ENCODE peak calls at places on chromosomes 2 and 18, in five cellular contexts. L is heart left ventricle, P is neural progenitor cell, S is neuronal stem cell, R is Panc1. G is an unnamed sample.

GRCh38 chr2:60794271-60794863 is 38.3 kb downstream of the PAPOLG start:
- DNase-seq in L (no peak), P (no peak), S (no peak), R (no peak), G (peak)

GRCh38 chr2:36820942-36821605 is 124.6 kb downstream of the VIT start:
- DNase-seq in L (no peak), P (no peak), S (no peak), R (no peak), G (no peak)

GRCh38 chr18:79506191-79507075 is 110.7 kb downstream of the NFATC1 start:
- DNase-seq in L (peak), P (peak), S (no peak), R (no peak), G (no peak)

GRCh38 chr2:165202230-165202629 is 1.6 kb downstream of the SCN3A start:
- DNase-seq in L (no peak), P (no peak), S (no peak), R (no peak), G (no peak)

GRCh38 chr18:37251679-37252078 is 313.9 kb downstream of the CELF4 start:
- DNase-seq in L (no peak), P (no peak), S (no peak), R (no peak), G (no peak)

GRCh38 chr2:183248866-183249567 is 124.8 kb downstream of the NUP35 start:
- DNase-seq in L (no peak), P (peak), S (peak), R (peak), G (peak)

GRCh38 chr18:79531926-79532689 is 136.4 kb downstream of the NFATC1 start:
- DNase-seq in L (no peak), P (no peak), S (no peak), R (no peak), G (no peak)

GRCh38 chr2:173122936-173123335 is 47.3 kb downstream of the MAP3K20 start:
- DNase-seq in L (no peak), P (no peak), S (no peak), R (no peak), G (no peak)

GRCh38 chr18:4758980-4759379 is 303.9 kb upstream of the DLGAP1 start:
- DNase-seq in L (no peak), P (no peak), S (no peak), R (no peak), G (no peak)

GRCh38 chr2:12498703-12499102 is 218.0 kb upstream of the TRIB2 start:
- DNase-seq in L (no peak), P (no peak), S (no peak), R (no peak), G (no peak)

GRCh38 chr2:106336740-106337139 is 131.5 kb downstream of the RGPD3 start:
- DNase-seq in L (no peak), P (no peak), S (no peak), R (no peak), G (no peak)

GRCh38 chr2:170288859-170289258 is 110.9 kb downstream of the MYO3B start:
- DNase-seq in L (no peak), P (no peak), S (no peak), R (no peak), G (no peak)

GRCh38 chr2:142883526-142883925 is 6.1 kb downstream of the KYNU start:
- DNase-seq in L (no peak), P (no peak), S (no peak), R (no peak), G (no peak)

GRCh38 chr18:6044773-6045172 is 149.5 kb upstream of the TMEM200C start:
- DNase-seq in L (no peak), P (no peak), S (no peak), R (no peak), G (no peak)

GRCh38 chr2:74364533-74365505 is 15.3 kb downstream of the DCTN1 start:
- DNase-seq in L (no peak), P (no peak), S (no peak), R (no peak), G (no peak)

GRCh38 chr18:65725421-65726050 is 25.3 kb upstream of the CDH7 start:
- DNase-seq in L (no peak), P (peak), S (peak), R (peak), G (peak)

DNA sequence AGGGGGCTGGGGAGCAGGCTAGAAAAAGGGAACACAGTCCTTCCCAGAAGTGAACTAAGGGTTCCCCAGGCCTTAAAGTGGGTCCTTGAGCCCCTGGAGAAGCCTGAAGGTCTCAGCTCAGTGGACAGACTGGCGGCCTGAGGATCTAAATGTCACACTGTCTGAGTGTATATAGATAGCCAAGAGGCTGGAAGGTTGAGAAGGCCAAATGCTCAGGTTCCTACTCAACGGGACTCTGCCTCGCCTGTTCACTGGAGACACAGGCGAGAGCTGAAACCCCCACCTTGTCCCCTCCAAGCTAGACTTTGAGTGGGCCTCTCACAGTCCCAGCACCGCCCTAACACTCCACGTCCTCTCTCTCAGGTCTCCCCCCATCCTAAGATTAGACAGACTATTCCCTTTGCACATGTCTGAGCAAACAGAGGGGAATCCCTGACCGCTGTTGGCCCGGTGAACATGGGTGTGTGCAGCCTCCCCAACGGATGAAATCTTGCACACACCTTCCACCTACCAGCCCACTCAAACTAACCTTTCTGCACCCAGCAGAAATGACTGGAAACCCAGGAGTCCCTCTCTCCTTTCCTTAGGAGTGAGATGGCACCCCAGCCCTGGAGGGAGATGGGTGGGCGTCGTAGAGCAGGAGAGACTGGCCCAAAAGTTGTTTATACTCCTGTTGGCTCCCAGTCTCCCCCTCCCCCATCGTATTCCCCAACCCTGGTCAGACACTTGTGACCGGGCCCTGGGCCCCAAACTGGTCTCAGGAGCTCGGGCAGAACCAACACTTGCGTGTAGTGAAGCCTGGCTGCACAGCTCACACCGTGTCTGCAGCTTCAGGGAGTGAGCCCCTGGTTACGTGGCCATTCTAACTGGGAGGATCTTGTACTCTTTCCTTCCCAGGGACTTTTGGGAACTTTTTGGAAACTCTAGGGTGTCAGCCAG is 1.9 kb downstream of the PKDCC start:
- DNase-seq in L (no peak), P (no peak), S (no peak), R (no peak), G (no peak)
- H3K4me3 ChIP-seq in L (peak), P (peak), S (peak), R (peak), G (no peak)

GRCh38 chr18:33854086-33854826 is 276.2 kb downstream of the ASXL3 start:
- DNase-seq in L (no peak), P (no peak), S (no peak), R (no peak), G (no peak)
- H3K4me3 ChIP-seq in L (no peak), P (no peak), S (no peak), R (no peak), G (no peak)

DNA sequence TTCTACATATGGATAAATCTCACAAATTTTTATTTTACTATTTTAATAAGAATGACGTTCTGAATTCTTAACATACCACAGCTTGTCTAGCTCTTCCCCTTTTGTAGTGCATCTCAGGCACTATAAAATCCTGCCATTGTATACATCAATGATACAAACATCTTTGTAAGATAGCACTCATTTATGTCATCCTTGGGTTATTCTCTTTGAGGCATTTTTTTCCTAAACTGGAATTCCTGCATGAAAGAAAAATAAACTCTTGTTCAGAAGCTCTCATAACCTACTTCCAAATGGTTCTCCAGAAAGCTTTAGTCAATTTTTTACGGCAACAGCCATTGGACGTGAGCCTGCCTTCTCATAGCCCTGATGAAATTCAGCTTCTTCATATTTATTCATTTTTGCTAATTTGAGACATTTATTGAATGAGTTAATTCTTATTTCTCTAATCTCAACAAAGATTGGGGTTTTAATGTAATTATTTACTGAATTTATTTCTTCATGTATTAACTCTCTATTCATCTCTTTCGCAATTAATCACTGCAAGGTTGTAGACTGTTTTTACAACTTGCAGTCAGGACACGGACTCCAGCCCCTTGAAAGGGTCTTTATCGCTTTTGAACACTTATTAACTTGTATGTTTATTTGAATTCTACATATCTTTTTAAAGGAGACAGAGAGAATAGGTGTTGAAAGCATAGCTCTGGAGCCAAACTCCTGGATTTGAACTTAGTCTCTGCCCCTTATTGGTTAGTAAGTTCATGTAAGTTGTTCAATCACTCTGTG is 57.6 kb upstream of the PARD3B start:
- DNase-seq in L (no peak), P (no peak), S (no peak), R (no peak), G (no peak)
- H3K4me3 ChIP-seq in L (no peak), P (no peak), S (no peak), R (no peak), G (no peak)

GRCh38 chr2:39033980-39034379 is 86.9 kb downstream of the SOS1 start:
- DNase-seq in L (no peak), P (no peak), S (no peak), R (no peak), G (no peak)
- H3K4me3 ChIP-seq in L (no peak), P (no peak), S (no peak), R (no peak), G (no peak)

GRCh38 chr18:45672637-45673036 is 51.3 kb upstream of the SLC14A1 start:
- DNase-seq in L (no peak), P (no peak), S (no peak), R (no peak), G (no peak)

GRCh38 chr18:45666520-45666919 is 51.2 kb downstream of the SLC14A2 start:
- DNase-seq in L (no peak), P (no peak), S (no peak), R (no peak), G (peak)

GRCh38 chr18:45667056-45667455 is 51.8 kb downstream of the SLC14A2 start:
- DNase-seq in L (no peak), P (no peak), S (no peak), R (no peak), G (no peak)

GRCh38 chr18:45670281-45670962 is 53.6 kb upstream of the SLC14A1 start:
- DNase-seq in L (no peak), P (no peak), S (no peak), R (no peak), G (peak)

DNA sequence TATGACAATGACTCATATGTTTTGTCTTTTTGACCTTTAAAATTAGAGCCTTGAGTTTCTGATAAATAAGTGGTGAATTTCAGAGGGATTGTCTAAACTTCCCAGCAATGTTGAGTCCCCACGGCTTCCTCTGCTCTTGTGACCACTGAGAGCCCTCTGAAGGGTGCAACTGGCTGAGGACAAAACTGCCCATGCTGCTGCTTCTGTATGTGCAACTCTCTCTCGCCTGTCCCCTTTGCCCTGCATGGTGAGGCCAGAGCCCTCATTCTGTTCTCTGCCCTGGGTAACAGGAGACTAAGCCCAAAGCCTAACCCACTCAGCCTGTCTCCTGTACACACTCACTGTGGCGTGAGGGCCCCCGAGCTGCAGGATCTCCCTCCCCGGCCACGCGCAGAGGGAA is 52.6 kb upstream of the SLC14A1 start:
- DNase-seq in L (no peak), P (no peak), S (no peak), R (no peak), G (peak)
- H3K4me3 ChIP-seq in L (no peak), P (no peak), S (no peak), R (no peak), G (no peak)

DNA sequence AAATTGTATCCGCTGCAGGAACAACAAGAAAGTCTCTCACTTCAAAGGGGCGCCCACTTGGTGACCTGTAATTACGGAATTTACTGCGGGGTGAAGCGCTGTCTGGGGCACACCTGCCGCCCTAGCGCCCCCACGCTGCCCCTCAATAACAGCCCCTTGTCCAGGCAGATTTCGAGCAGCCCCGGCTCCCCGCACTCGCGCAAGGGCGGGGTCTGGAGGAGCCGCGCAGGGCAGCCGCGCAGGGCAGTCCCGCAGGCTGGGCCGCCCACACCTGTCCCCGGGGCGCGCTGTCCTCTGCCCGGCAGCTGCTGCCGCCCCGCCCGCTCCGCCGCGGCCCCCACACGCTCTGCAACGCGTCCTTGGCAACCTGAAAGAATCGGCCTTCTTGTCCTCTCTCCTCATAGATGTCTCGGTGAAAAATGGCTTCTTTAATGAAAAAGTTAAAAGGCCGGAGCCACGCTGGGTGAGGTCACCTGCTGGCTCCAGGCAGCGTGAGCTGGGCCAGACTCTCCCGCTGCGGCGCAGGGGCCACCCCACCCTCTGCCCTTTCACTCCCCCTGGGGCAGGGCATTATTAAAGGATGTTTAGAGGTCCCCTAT is 218.1 kb downstream of the VAPA start:
- DNase-seq in L (no peak), P (peak), S (peak), R (no peak), G (no peak)
- H3K4me3 ChIP-seq in L (peak), P (peak), S (peak), R (no peak), G (no peak)

GRCh38 chr18:47512056-47512455 is 260.6 kb upstream of the SKOR2 start:
- DNase-seq in L (no peak), P (no peak), S (no peak), R (no peak), G (no peak)

GRCh38 chr18:47507651-47508050 is 256.2 kb upstream of the SKOR2 start:
- DNase-seq in L (no peak), P (no peak), S (no peak), R (no peak), G (no peak)

GRCh38 chr18:47513614-47514013 is 262.2 kb upstream of the SKOR2 start:
- DNase-seq in L (no peak), P (no peak), S (no peak), R (no peak), G (no peak)

GRCh38 chr18:47510831-47511230 is 259.4 kb upstream of the SKOR2 start:
- DNase-seq in L (no peak), P (no peak), S (no peak), R (no peak), G (no peak)

GRCh38 chr18:47513036-47513435 is 261.6 kb upstream of the SKOR2 start:
- DNase-seq in L (no peak), P (no peak), S (no peak), R (no peak), G (no peak)
- H3K4me3 ChIP-seq in L (no peak), P (no peak), S (no peak), R (no peak), G (no peak)

GRCh38 chr2:19736191-19736831 is 165.5 kb downstream of the TTC32 start:
- DNase-seq in L (no peak), P (no peak), S (no peak), R (no peak), G (no peak)

GRCh38 chr2:19739256-19739655 is 162.5 kb downstream of the TTC32 start:
- DNase-seq in L (no peak), P (no peak), S (no peak), R (no peak), G (no peak)

GRCh38 chr2:19743641-19744040 is 158.1 kb downstream of the TTC32 start:
- DNase-seq in L (no peak), P (no peak), S (no peak), R (no peak), G (no peak)

GRCh38 chr2:19733951-19734425 is 167.8 kb downstream of the TTC32 start:
- DNase-seq in L (no peak), P (no peak), S (no peak), R (no peak), G (no peak)

GRCh38 chr2:19738707-19739106 is 163.1 kb downstream of the TTC32 start:
- DNase-seq in L (no peak), P (no peak), S (no peak), R (no peak), G (no peak)
- H3K4me3 ChIP-seq in L (no peak), P (no peak), S (no peak), R (no peak), G (no peak)

G was measured in NB4.